ENCODE peak calls at places on chromosomes 7 and 10, in six cellular contexts. R is CD8-positive, alpha-beta memory T cell; C is HepG2; O is right lobe of liver; Q is left ventricle myocardium inferior; X is neuronal stem cell. S is an unnamed sample. For H3K27me3, the result is how much of the 10 kb centered on the place peaks cover.

GRCh38 chr10:55065185-55065584 is 264.2 kb upstream of the PCDH15 start:
- DNase-seq in R (no peak), C (peak), O (no peak), Q (no peak), X (no peak), S (no peak)

GRCh38 chr10:14583252-14583651 is 191.4 kb downstream of the FAM107B start:
- DNase-seq in R (peak), C (no peak), O (no peak), Q (no peak), X (no peak), S (no peak)

GRCh38 chr10:30413996-30414576 is 19.9 kb upstream of the MAP3K8 start:
- DNase-seq in R (no peak), C (peak), O (no peak), Q (no peak), X (no peak), S (peak)

GRCh38 chr10:73785721-73786511 is 510 bp downstream of the ZSWIM8 start:
- DNase-seq in R (peak), C (no peak), O (peak), Q (no peak), X (no peak), S (peak)

GRCh38 chr7:122412441-122412840 is 107.9 kb upstream of the FEZF1 start:
- DNase-seq in R (no peak), C (no peak), O (no peak), Q (no peak), X (no peak), S (no peak)

GRCh38 chr10:17785276-17785935 is 23.7 kb upstream of the MRC1 start:
- DNase-seq in R (no peak), C (no peak), O (no peak), Q (no peak), X (no peak), S (peak)

GRCh38 chr10:122097935-122098334 is 109.0 kb downstream of the TACC2 start:
- DNase-seq in R (no peak), C (no peak), O (no peak), Q (no peak), X (no peak), S (no peak)

GRCh38 chr7:4706384-4707032 is 24.4 kb downstream of the FOXK1 start:
- DNase-seq in R (no peak), C (no peak), O (no peak), Q (no peak), X (no peak), S (no peak)

GRCh38 chr7:40969641-40970040 is 733.2 kb downstream of the INHBA start:
- DNase-seq in R (no peak), C (no peak), O (no peak), Q (no peak), X (no peak), S (no peak)

GRCh38 chr10:94361161-94361794 is 1.5 kb downstream of the NOC3L start:
- DNase-seq in R (peak), C (peak), O (peak), Q (no peak), X (no peak), S (peak)

GRCh38 chr7:4931932-4932331 is 27.1 kb downstream of the MMD2 start:
- DNase-seq in R (no peak), C (peak), O (no peak), Q (no peak), X (no peak), S (no peak)

GRCh38 chr7:132735476-132735875 is 159.2 kb upstream of the PLXNA4 start:
- DNase-seq in R (no peak), C (no peak), O (no peak), Q (no peak), X (no peak), S (no peak)
- H3K27me3 ChIP-seq in R (under half), C (under half), O (under half), Q (under half), X (under half), S (under half)

DNA sequence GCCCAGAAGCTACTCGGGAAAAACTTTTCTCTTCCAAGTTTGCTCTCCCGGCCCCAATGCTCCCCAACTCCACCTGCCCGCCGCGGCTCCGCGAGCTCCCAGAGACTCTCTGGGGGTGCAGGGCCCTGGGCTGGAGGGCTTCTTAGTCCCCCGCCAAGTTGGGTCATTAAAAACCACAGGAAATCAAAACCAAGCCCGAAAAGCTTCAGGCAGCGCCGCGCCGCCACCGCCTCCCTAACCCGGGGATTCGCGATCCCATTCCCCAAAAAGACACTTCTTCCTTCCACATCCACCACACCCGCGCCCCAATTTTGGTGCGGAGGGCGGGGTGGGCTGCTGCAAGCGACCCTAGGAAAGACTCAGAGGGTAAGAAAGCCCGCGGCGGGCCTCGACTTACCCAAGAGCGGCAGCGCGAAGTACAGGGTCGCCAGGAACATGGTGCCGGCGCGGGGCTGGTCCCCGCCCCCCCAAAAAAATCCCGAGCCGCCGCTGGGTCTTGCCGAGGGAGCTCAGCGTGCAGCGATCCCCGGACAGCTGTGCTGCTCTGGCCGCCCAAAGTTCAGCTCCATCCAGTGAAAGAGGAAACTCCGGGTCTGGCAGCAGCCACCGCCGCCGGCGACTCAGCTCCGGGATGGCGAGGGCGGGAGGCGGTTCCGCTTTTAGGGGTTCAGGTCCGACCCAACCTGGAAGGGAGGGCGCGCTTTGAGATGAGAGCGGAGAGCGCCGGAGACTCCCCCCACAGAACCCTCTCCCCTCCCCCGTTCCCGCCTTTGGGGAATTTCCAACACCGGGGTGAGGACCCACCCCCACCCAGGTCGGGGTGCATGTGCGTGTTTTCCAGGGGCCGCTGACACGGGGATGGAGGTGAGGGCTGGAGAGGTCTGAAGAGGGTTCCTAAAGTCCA is 1.2 kb downstream of the GFRA1 start:
- DNase-seq in R (no peak), C (no peak), O (peak), Q (peak), X (peak), S (no peak)
- H3K4me3 ChIP-seq in R (no peak), C (no peak), O (peak), Q (peak), X (peak), S (peak)

GRCh38 chr7:39295791-39296190 is 270.4 kb upstream of the YAE1 start:
- DNase-seq in R (no peak), C (no peak), O (no peak), Q (no peak), X (no peak), S (no peak)
- H3K27me3 ChIP-seq in R (under half), C (under half), O (under half), Q (under half), X (under half), S (under half)

GRCh38 chr10:75104842-75105241 is 6.6 kb upstream of the SAMD8 start:
- DNase-seq in R (no peak), C (no peak), O (no peak), Q (no peak), X (no peak), S (no peak)
- H3K4me3 ChIP-seq in R (no peak), C (no peak), O (no peak), Q (no peak), X (no peak), S (no peak)

S was measured in adrenal gland.